ENCODE peak calls at places on chromosome 17, in four cellular contexts. Y is H1, E is A549, B is K562. N is an unnamed sample.

GRCh38 chr17:40550608-40551007 is 14.7 kb downstream of the CCR7 start:
- DNase-seq in Y (no peak), E (no peak), B (no peak), N (no peak)

GRCh38 chr17:83173997-83174858 is 94.8 kb downstream of the METRNL start:
- DNase-seq in Y (no peak), E (no peak), B (no peak), N (peak)

GRCh38 chr17:50946891-50947843 is 81.0 kb upstream of the TOB1 start:
- DNase-seq in Y (no peak), E (no peak), B (peak), N (no peak)

GRCh38 chr17:8489841-8490240 is 54.2 kb downstream of the NDEL1 start:
- DNase-seq in Y (no peak), E (no peak), B (no peak), N (no peak)

GRCh38 chr17:7404737-7405412 is 978 bp upstream of the TMEM256 start:
- DNase-seq in Y (no peak), E (peak), B (peak), N (no peak)

GRCh38 chr17:50272711-50273653 is 1.3 kb upstream of the TMEM92 start:
- DNase-seq in Y (no peak), E (peak), B (peak), N (no peak)

GRCh38 chr17:6239237-6239798 is 169.1 kb downstream of the WSCD1 start:
- DNase-seq in Y (no peak), E (no peak), B (no peak), N (no peak)

GRCh38 chr17:28033972-28034714 is 8.3 kb upstream of the NLK start:
- DNase-seq in Y (no peak), E (no peak), B (peak), N (no peak)

GRCh38 chr17:49957350-49957749 is 11.6 kb upstream of the DLX4 start:
- DNase-seq in Y (no peak), E (no peak), B (no peak), N (no peak)

GRCh38 chr17:37182786-37183185 is 193.0 kb upstream of the C17orf78 start:
- DNase-seq in Y (no peak), E (no peak), B (no peak), N (no peak)

GRCh38 chr17:56440391-56440790 is 153.1 kb upstream of the NOG start:
- DNase-seq in Y (no peak), E (no peak), B (no peak), N (no peak)

GRCh38 chr17:7280519-7281073 is 922 bp upstream of the SLC2A4 start:
- DNase-seq in Y (peak), E (peak), B (peak), N (peak)

GRCh38 chr17:29250666-29251065 is 4.0 kb downstream of the CRYBA1 start:
- DNase-seq in Y (no peak), E (no peak), B (no peak), N (no peak)

GRCh38 chr17:67479119-67479517 is 102.0 kb downstream of the PITPNC1 start:
- DNase-seq in Y (no peak), E (no peak), B (no peak), N (no peak)
- H3K27ac ChIP-seq in Y (peak), E (no peak), B (no peak), N (no peak)

DNA sequence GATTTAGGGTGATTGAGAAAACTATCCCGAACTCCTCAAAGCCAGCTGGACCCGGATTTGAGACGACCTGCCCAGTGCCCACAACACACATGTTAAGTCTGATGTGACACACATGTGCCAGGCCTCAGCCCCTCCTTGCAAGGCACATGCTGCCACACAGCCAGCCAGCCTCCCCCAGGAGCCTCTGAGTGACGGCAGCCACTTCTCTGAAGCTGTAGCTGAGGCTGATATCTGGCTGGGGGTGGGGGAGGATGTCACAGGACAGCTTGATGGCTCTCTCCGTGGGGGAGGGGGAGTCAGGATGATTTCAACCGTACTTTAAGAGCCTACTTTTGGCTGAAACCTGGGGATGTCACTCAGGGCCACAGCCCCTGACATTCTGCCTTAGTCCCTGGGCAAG is 40.9 kb downstream of the SRCIN1 start:
- DNase-seq in Y (no peak), E (no peak), B (peak), N (no peak)
- TF ChIP-seq PHF8 in Y (no peak), E (no peak), B (no peak), N (no peak)

DNA sequence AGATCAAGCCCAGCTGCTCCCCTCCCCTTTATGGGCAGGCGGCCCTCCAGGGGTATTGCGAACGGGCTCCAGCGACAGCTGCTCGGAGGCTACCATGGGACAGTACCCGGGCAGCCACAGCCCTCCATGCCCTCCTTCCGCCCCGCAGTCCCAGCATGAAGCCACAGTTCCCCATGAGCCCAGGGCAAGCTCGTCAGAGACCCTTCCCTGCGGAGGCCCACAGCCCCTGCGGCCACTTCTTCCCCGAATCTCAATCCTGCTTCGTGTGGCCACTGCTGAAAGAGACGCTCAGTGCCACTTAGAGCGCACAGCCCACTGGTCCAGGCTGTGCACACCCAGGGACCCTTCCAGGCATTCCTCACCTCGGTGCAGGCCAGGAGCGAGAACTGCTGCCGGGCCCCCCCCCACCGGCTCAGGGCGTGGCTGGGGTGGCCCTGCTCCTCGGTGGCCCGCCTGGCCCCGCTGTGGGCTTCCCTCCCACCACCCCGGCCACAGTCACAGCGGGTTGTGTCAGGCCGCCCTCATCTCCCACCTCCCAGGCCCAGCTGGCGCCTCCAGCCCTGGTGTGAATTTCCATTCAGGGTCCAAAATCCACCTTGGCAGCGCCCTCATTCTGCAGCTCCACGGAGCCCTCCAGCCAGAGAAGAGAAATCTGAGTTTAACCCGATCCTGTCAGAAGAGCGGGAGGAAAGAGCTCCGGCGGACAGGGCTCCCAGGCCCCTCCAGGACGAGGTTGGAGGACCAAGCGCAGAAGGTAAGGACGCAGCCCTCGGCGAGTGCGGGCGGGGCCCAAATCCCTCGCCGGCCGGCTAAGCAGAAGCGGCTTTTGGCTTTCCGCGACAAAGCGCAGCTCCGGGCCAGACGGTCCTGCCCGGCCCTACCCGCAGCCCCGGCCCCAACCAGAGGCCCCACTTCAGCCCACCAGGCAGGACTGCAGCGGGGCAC is 12.1 kb downstream of the TBC1D16 start:
- DNase-seq in Y (no peak), E (no peak), B (no peak), N (peak)
- H3K27ac ChIP-seq in Y (no peak), E (no peak), B (no peak), N (peak)

DNA sequence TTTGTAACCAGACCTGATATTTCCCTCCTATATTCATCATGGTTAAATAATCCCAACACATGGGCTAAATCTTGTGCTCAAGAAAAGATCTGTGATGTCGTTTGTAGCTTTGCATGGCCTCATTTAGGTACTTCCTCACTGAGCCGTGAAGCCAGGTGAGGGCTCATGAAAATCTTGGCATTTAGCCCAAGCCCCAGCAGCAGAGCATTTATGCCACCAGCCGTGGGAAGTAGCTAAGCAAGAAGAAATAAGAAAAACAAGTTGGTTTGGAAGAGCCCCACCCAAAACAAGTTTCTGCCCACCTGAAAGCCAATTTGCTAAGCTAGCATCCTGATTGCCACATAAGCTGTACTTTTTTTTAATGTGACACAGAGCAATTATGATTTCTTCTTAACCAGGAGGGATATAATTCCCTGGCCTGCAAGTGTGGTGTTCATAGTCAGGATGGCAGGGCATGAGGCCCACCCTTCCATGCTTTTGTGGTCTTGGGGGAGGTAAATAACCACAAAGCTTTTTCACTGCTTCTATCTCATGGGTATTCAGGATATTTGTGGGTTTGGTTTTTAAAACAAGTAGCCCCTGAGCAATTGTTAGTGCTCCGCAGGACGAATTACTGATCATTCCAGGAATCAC is 10.5 kb downstream of the TMIGD1 start:
- DNase-seq in Y (no peak), E (no peak), B (no peak), N (no peak)
- TF ChIP-seq PHF8 in Y (no peak), E (no peak), B (no peak), N (no peak)

GRCh38 chr17:78230252-78230962 is 1.0 kb upstream of the TMEM235 start:
- DNase-seq in Y (no peak), E (no peak), B (peak), N (no peak)
- H3K27ac ChIP-seq in Y (no peak), E (no peak), B (no peak), N (no peak)

GRCh38 chr17:63786961-63787711 is 13.2 kb downstream of the DDX42 start:
- DNase-seq in Y (no peak), E (no peak), B (no peak), N (no peak)

GRCh38 chr17:63786117-63786516 is 12.1 kb downstream of the DDX42 start:
- DNase-seq in Y (no peak), E (no peak), B (no peak), N (peak)

GRCh38 chr17:63783522-63783921 is 9.6 kb downstream of the DDX42 start:
- DNase-seq in Y (no peak), E (no peak), B (no peak), N (no peak)

GRCh38 chr17:63790057-63790456 is 16.1 kb downstream of the DDX42 start:
- DNase-seq in Y (no peak), E (no peak), B (no peak), N (no peak)

DNA sequence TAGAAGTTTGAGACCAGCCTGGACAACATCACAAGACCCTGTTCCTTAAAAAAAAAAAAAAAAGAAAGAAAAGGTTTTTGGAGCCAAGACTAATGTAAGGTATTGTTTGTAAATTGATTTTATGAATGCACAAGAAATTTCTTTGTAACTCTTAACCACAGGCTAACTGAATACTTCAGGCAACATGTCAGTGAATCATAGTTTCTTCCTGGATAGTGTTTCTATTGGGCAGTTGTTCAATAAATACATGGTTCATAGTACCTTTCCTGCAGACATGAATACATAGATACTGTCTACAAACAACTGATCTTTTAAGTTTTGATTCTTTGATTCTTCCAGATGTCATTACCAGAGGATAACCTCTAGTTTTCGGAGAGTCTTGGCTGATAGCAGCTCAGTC is 11.6 kb downstream of the DDX42 start:
- DNase-seq in Y (no peak), E (no peak), B (no peak), N (no peak)
- TF ChIP-seq PHF8 in Y (no peak), E (no peak), B (no peak), N (no peak)

GRCh38 chr17:43829738-43830137 is 3.2 kb downstream of the MPP3 start:
- DNase-seq in Y (no peak), E (no peak), B (no peak), N (no peak)
- H3K27ac ChIP-seq in Y (no peak), E (no peak), B (no peak), N (no peak)

GRCh38 chr17:43906951-43907424 is 348 bp downstream of the MPP2 start:
- DNase-seq in Y (no peak), E (no peak), B (no peak), N (no peak)

GRCh38 chr17:43907425-43907981 is at the start of gene MPP2:
- DNase-seq in Y (no peak), E (peak), B (peak), N (peak)

GRCh38 chr17:43905985-43906852 is 1.1 kb downstream of the MPP2 start:
- DNase-seq in Y (no peak), E (peak), B (peak), N (peak)

GRCh38 chr17:43908111-43908721 is 880 bp upstream of the MPP2 start:
- DNase-seq in Y (no peak), E (peak), B (peak), N (no peak)

DNA sequence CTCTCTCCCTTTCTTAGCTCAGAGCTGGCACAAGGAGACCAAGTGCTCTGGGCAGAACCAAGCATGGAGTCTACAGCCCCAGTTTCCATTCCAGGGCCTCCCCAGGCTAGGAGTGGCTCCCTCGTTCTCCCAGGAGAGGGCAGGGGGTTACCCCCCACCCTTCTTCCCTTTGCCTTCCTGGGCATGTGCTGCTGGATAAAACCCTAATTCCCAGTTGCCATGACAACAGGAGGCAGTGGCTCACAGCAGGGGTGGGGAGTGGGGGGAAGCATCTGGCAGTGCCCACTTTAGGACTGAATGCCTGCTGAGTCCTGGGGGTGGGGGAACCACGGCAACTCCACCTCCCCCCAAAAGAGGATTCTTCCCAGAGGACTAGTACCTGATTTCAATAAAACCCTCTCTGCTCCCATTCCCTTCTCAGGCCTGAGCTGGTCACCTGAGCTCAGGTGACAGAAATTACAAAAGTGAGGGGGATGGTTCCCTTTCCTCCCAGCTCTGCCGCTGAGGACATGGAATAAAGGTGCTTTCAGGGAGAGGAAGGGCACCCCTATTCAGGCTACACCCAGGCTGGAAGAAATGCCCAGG is 1.8 kb downstream of the MPP2 start:
- DNase-seq in Y (no peak), E (no peak), B (no peak), N (no peak)
- TF ChIP-seq PHF8 in Y (no peak), E (no peak), B (no peak), N (no peak)

GRCh38 chr17:42565523-42566214 is 1.2 kb upstream of the MLX start:
- DNase-seq in Y (no peak), E (no peak), B (no peak), N (no peak)
- H3K27ac ChIP-seq in Y (no peak), E (peak), B (peak), N (peak)

N was measured in HepG2.